ENCODE peak calls at places on chromosomes 2 and 18, in seven cellular contexts. Z is mesendoderm, G is IMR-90, L is neuronal stem cell, F is H1, D is mesenchymal stem cell, V is H9. M is an unnamed sample.
A peak's percentile ranks its signal among the peaks of the same experiment; 100 is the strongest.

GRCh38 chr2:225091336-225091735 is 49.1 kb upstream of the DOCK10 start:
- DNase-seq in D (peak; percentile 85), G (peak; percentile 98), L (no peak), Z (no peak), V (no peak), F (no peak), M (no peak)

GRCh38 chr2:131063501-131064283 is 29.6 kb downstream of the FAM168B start:
- DNase-seq in F (no peak), Z (peak; percentile 27), L (no peak), D (no peak), V (no peak), G (peak; percentile 16), M (no peak)

GRCh38 chr2:10305715-10306114 is 3.0 kb downstream of the HPCAL1 start:
- DNase-seq in V (peak; percentile 64), Z (peak; percentile 67), G (no peak), L (no peak), D (no peak), F (no peak), M (peak; percentile 42)

GRCh38 chr18:51194604-51195003 is 2.9 kb downstream of the MEX3C start:
- DNase-seq in F (no peak), G (no peak), V (no peak), L (no peak), Z (peak; percentile 38), D (no peak), M (no peak)

GRCh38 chr2:153589586-153589985 is 111.0 kb upstream of the RPRM start:
- DNase-seq in F (no peak), L (no peak), G (no peak), V (no peak), D (no peak), Z (no peak), M (no peak)

GRCh38 chr18:31204169-31204568 is 41.5 kb upstream of the DSC1 start:
- DNase-seq in V (no peak), L (no peak), F (no peak), G (no peak), D (no peak), Z (no peak), M (no peak)

GRCh38 chr2:234682492-234683228 is 185.8 kb upstream of the ARL4C start:
- DNase-seq in L (no peak), D (peak; percentile 53), V (no peak), Z (no peak), G (peak; percentile 49), F (peak; percentile 43), M (no peak)

GRCh38 chr2:72612614-72613160 is 213.1 kb downstream of the EXOC6B start:
- DNase-seq in V (no peak), L (no peak), Z (no peak), F (no peak), D (no peak), G (no peak), M (no peak)

GRCh38 chr2:84697895-84698294 is 181.6 kb downstream of the DNAH6 start:
- DNase-seq in F (no peak), D (no peak), Z (peak; percentile 73), V (no peak), L (no peak), G (no peak), M (peak; percentile 70)

GRCh38 chr2:28088970-28089369 is 198.4 kb downstream of the BABAM2 start:
- DNase-seq in V (no peak), D (peak; percentile 21), L (no peak), Z (no peak), G (peak; percentile 56), F (no peak), M (peak; percentile 26)

GRCh38 chr2:211181626-211182025 is 625.2 kb downstream of the CPS1 start:
- DNase-seq in G (no peak), D (peak; percentile 18), Z (no peak), F (no peak), V (no peak), L (no peak), M (no peak)

GRCh38 chr2:237642030-237642700 is 14.8 kb downstream of the LRRFIP1 start:
- DNase-seq in V (no peak), F (peak; percentile 49), L (no peak), G (no peak), D (no peak), Z (peak; percentile 35), M (no peak)

GRCh38 chr2:24894750-24895149 is 25.3 kb downstream of the ADCY3 start:
- DNase-seq in Z (no peak), L (no peak), V (no peak), D (no peak), G (no peak), F (no peak), M (no peak)

GRCh38 chr2:37343537-37344434 is 644 bp upstream of the QPCT start:
- DNase-seq in Z (peak; percentile 90), V (no peak), F (no peak), L (no peak), G (peak; percentile 73), D (peak; percentile 67), M (no peak)

GRCh38 chr2:29080886-29081743 is 6.8 kb upstream of the PCARE start:
- DNase-seq in L (no peak), D (peak; percentile 22), G (no peak), Z (no peak), F (peak; percentile 4), V (no peak), M (peak; percentile 12)

GRCh38 chr18:46167971-46168370 is 63.8 kb downstream of the HAUS1 start:
- DNase-seq in D (no peak), V (no peak), Z (no peak), L (no peak), F (no peak), G (no peak), M (no peak)

DNA sequence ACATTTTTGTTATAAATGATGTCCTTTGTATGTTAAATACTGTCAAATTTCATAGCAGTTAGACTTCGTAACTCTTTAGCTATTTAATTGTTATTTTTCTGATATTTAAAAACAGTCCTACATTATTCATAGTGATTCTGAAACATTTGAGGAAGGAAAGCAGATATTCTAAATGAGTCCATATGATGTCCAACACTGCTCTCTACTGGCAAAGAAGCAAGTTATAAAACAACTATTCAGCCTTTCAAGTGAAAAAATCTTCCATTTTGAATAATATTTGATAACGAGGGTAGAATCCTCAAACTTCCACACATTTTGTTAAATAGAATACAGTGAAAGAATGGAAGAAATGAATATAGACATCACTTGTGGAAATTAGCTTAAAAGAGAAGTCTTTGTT is 220.8 kb downstream of the GULP1 start:
- DNase-seq in G (peak; percentile 77), F (no peak), D (peak; percentile 70), L (no peak), V (no peak), Z (peak; percentile 60), M (no peak)
- H3K4ac ChIP-seq in G (no peak overlapping the region), F (no peak overlapping the region), D (no peak overlapping the region), L (no peak overlapping the region), V (no peak overlapping the region), Z (no peak overlapping the region), M (no peak overlapping the region)

GRCh38 chr2:60533114-60534033 is 20.1 kb downstream of the BCL11A start:
- DNase-seq in D (peak; percentile 75), F (no peak), G (peak; percentile 89), L (no peak), V (no peak), Z (no peak), M (no peak)
- H3K23ac ChIP-seq in D (no peak overlapping the region), F (no peak overlapping the region), G (no peak overlapping the region), L (no peak overlapping the region), V (no peak overlapping the region), Z (no peak overlapping the region), M (no peak overlapping the region)

GRCh38 chr18:2572144-2572682 is 856 bp downstream of the NDC80 start:
- DNase-seq in V (no peak), F (no peak), D (peak; percentile 15), G (no peak), L (no peak), Z (peak; percentile 5), M (no peak)
- H3K4ac ChIP-seq in V (no peak overlapping the region), F (no peak overlapping the region), D (no peak overlapping the region), G (peak overlapping the region; percentile 38), L (no peak overlapping the region), Z (no peak overlapping the region), M (peak overlapping the region; percentile 49)

DNA sequence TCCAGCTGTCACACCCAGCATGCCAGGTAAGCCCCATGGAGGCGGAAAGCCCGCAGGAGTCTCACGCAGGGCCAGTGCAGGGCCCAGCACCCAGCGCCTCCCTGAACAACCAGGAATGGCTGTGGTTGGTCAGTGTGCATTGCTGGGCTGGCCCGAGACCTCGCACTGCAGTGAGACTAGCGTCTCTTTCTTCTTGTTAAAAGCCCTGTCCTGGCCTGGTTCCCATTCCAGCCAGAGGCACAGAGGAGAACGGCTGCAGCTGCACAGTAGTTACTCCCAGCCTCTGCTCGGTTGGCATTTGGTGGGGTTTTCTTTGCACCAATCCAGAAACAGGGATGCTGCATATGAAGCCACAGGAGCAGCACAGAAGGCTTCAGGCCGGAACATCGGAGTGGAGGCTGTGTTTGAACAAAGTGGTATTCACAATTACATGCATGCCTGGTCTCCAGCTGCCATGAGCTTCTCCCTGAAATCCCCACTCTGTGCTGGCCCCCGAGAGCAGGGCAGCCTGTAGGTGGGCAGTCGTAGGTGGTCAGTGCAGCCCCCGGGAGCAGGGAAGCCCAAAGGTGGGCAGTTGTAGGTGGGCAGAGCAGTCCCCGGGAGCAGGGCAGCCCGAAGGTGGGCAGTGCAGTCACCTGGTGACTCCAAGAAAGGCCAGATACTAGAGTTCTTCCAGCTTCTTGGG is 163.7 kb upstream of the PXDN start:
- DNase-seq in F (no peak), L (no peak), G (no peak), D (no peak), V (no peak), Z (no peak), M (no peak)
- H3K23ac ChIP-seq in F (no peak overlapping the region), L (no peak overlapping the region), G (no peak overlapping the region), D (no peak overlapping the region), V (no peak overlapping the region), Z (no peak overlapping the region), M (no peak overlapping the region)

GRCh38 chr2:171879865-171880264 is 14.2 kb downstream of the SLC25A12 start:
- DNase-seq in D (no peak), F (no peak), L (no peak), V (no peak), Z (no peak), G (no peak), M (no peak)

GRCh38 chr2:171880774-171881173 is 13.3 kb downstream of the SLC25A12 start:
- DNase-seq in L (no peak), F (no peak), G (no peak), V (no peak), Z (no peak), D (no peak), M (no peak)

GRCh38 chr2:171878481-171878993 is 15.5 kb downstream of the SLC25A12 start:
- DNase-seq in D (peak; percentile 22), L (no peak), F (no peak), V (no peak), G (peak; percentile 73), Z (no peak), M (no peak)

GRCh38 chr2:171882095-171882769 is 11.8 kb downstream of the SLC25A12 start:
- DNase-seq in D (peak; percentile 9), V (no peak), L (no peak), F (no peak), Z (no peak), G (peak; percentile 27), M (no peak)

DNA sequence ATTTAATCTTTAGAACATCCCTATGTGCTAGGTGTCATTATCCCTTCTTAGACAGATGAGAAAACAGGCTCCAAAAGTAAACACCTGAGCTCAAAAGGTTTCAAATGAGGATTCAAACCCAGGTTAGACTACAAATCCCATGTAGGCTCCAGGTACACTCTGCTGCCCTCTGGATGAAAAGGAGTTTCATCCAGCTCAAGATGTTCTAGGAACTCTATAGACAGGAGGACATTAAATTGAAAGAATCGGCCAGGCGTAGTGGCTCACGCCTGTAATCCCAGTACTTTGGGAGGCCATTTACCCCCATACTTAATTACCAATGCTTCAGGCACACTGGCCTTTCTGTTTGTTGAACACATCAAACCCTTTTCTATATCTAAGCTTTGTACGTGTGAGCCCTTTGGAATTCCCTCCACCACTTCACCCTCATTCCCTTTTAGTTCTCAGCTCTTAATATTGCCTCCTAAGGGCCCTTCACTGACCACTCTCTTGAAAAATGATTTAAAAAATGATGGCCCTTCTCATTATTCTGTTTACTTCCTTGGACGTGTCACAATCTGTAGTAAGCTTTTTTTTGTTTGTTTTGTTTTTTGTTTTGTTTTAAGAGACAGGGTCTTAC is 10.7 kb downstream of the SLC25A12 start:
- DNase-seq in G (no peak), V (no peak), F (no peak), L (no peak), Z (peak; percentile 8), D (no peak), M (no peak)
- H3K4ac ChIP-seq in G (no peak overlapping the region), V (no peak overlapping the region), F (no peak overlapping the region), L (no peak overlapping the region), Z (no peak overlapping the region), D (no peak overlapping the region), M (no peak overlapping the region)

M was measured in trophoblast cell.